ENCODE peak calls at places on chromosome 14, in five cellular contexts. One of them, this sample, is unnamed.

GRCh38 chr14:41830679-41831078 is 224.0 kb downstream of the LRFN5 start:
- DNase-seq in A549: no peak
- DNase-seq in testis: no peak
- DNase-seq in GM12878: no peak
- DNase-seq in uterus: no peak
- DNase-seq in this sample: no peak

GRCh38 chr14:86774916-86775315 is 1218.1 kb downstream of the GALC start:
- DNase-seq in A549: no peak
- DNase-seq in testis: no peak
- DNase-seq in GM12878: no peak
- DNase-seq in uterus: no peak
- DNase-seq in this sample: no peak

GRCh38 chr14:63438065-63438757 is 105.0 kb downstream of the PPP2R5E start:
- DNase-seq in A549: peak
- DNase-seq in testis: peak
- DNase-seq in GM12878: no peak
- DNase-seq in uterus: peak
- DNase-seq in this sample: peak

GRCh38 chr14:72745991-72746980 is 147.6 kb downstream of the DPF3 start:
- DNase-seq in A549: no peak
- DNase-seq in testis: no peak
- DNase-seq in GM12878: no peak
- DNase-seq in uterus: no peak
- DNase-seq in this sample: peak

GRCh38 chr14:97408937-97409860 is 612.0 kb downstream of the VRK1 start:
- DNase-seq in A549: no peak
- DNase-seq in testis: no peak
- DNase-seq in GM12878: peak
- DNase-seq in uterus: no peak
- DNase-seq in this sample: no peak

GRCh38 chr14:38721822-38722431 is 381.1 kb downstream of the SEC23A start:
- DNase-seq in A549: peak
- DNase-seq in testis: peak
- DNase-seq in GM12878: peak
- DNase-seq in uterus: peak
- DNase-seq in this sample: peak

GRCh38 chr14:64541261-64541970 is 875 bp downstream of the HSPA2 start:
- DNase-seq in A549: no peak
- DNase-seq in testis: peak
- DNase-seq in GM12878: no peak
- DNase-seq in uterus: peak
- DNase-seq in this sample: no peak

GRCh38 chr14:74671789-74672188 is 41.1 kb downstream of the AREL1 start:
- DNase-seq in A549: no peak
- DNase-seq in testis: no peak
- DNase-seq in GM12878: no peak
- DNase-seq in uterus: no peak
- DNase-seq in this sample: no peak

GRCh38 chr14:45891417-45892080 is 638.5 kb upstream of the MIS18BP1 start:
- DNase-seq in A549: no peak
- DNase-seq in testis: peak
- DNase-seq in GM12878: no peak
- DNase-seq in uterus: peak
- DNase-seq in this sample: no peak

GRCh38 chr14:22552827-22553076 is 36.3 kb downstream of the DAD1 start:
- DNase-seq in A549: no peak
- DNase-seq in testis: no peak
- DNase-seq in GM12878: no peak
- DNase-seq in uterus: no peak
- DNase-seq in this sample: no peak
- TF ChIP-seq POLR2A in A549: no peak
- TF ChIP-seq POLR2A in testis: no peak
- TF ChIP-seq POLR2A in GM12878: no peak
- TF ChIP-seq POLR2A in uterus: no peak
- TF ChIP-seq POLR2A in this sample: no peak

GRCh38 chr14:101475468-101476257 is 85.6 kb upstream of the DIO3 start:
- DNase-seq in A549: peak
- DNase-seq in testis: peak
- DNase-seq in GM12878: no peak
- DNase-seq in uterus: peak
- DNase-seq in this sample: no peak

GRCh38 chr14:101477648-101478047 is 83.6 kb upstream of the DIO3 start:
- DNase-seq in A549: no peak
- DNase-seq in testis: peak
- DNase-seq in GM12878: no peak
- DNase-seq in uterus: no peak
- DNase-seq in this sample: no peak

GRCh38 chr14:101476258-101476930 is 84.9 kb upstream of the DIO3 start:
- DNase-seq in A549: peak
- DNase-seq in testis: peak
- DNase-seq in GM12878: no peak
- DNase-seq in uterus: no peak
- DNase-seq in this sample: no peak

GRCh38 chr14:101478096-101478495 is 83.2 kb upstream of the DIO3 start:
- DNase-seq in A549: no peak
- DNase-seq in testis: peak
- DNase-seq in GM12878: no peak
- DNase-seq in uterus: peak
- DNase-seq in this sample: no peak

DNA sequence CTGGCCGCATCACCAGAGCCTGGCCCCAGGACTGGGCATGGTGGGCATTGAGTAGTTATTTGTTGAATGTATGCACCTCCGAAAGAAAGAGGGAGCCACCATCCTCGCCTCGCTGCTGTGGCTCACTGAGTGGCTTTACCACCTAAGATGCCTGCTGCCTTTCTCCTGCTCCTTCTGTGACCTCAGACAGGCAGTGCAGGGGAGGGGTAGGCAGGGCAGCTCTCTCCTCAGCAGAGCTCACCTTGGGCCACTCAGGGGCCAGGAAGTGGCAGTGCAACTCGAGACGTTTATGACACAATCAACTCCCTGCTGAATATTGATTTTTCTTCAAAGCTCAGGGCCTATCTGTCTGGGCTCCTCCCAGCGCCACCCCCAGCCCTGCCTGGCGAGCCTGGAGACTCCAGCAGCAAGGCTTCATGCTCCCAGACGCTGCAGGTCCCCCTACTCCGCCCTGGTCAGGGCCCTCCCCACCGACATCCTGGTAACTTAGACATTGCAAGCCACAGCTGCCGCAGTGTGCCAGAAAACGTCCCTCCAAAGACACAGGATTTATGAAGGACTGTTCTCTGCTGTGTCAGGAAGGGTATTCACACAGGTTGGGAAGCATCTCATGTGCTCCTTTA is 84.3 kb upstream of the DIO3 start:
- DNase-seq in A549: peak
- DNase-seq in testis: peak
- DNase-seq in GM12878: no peak
- DNase-seq in uterus: peak
- DNase-seq in this sample: peak
- TF ChIP-seq POLR2A in A549: peak
- TF ChIP-seq POLR2A in testis: no peak
- TF ChIP-seq POLR2A in GM12878: no peak
- TF ChIP-seq POLR2A in uterus: no peak
- TF ChIP-seq POLR2A in this sample: no peak

GRCh38 chr14:88392609-88393008 is 7.2 kb downstream of the SPATA7 start:
- DNase-seq in A549: no peak
- DNase-seq in testis: no peak
- DNase-seq in GM12878: no peak
- DNase-seq in uterus: no peak
- DNase-seq in this sample: no peak
- TF ChIP-seq POLR2A in A549: no peak
- TF ChIP-seq POLR2A in testis: no peak
- TF ChIP-seq POLR2A in GM12878: no peak
- TF ChIP-seq POLR2A in uterus: no peak
- TF ChIP-seq POLR2A in this sample: no peak

DNA sequence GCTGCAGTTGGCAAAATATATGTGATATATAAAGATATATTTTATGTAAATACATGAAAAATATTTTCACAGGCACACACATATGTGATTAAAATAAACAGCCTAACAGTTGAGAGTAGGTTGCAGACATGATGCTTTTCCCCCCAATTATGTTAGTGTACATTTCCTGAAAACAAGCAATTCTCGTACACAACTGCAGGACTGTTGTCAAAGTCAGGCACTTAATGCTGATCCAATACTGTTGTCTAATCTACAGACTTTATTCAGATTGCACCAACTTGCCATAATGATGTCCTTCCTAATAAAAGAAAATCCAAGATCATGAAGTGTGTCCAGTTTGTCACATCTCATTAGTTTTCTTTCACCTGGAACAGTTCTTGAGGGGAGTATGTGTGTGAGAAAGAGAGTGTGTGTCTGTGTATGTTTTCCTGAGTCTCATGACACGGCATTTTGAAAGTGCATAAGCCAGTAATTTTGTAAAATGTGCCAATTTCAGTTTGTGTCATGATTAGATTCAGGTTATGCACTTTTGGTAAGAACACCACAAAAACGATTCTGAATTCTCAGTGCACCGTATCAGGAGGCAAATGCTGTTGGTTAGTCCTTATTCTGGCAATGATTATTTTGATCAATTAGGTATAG is 16.5 kb upstream of the SEL1L start:
- DNase-seq in A549: no peak
- DNase-seq in testis: no peak
- DNase-seq in GM12878: peak
- DNase-seq in uterus: no peak
- DNase-seq in this sample: no peak
- TF ChIP-seq POLR2A in A549: no peak
- TF ChIP-seq POLR2A in testis: no peak
- TF ChIP-seq POLR2A in GM12878: no peak
- TF ChIP-seq POLR2A in uterus: no peak
- TF ChIP-seq POLR2A in this sample: no peak

GRCh38 chr14:103123128-103123633 is at the start of gene TNFAIP2:
- DNase-seq in A549: no peak
- DNase-seq in testis: no peak
- DNase-seq in GM12878: no peak
- DNase-seq in uterus: peak
- DNase-seq in this sample: no peak
- TF ChIP-seq POLR2A in A549: peak
- TF ChIP-seq POLR2A in testis: no peak
- TF ChIP-seq POLR2A in GM12878: peak
- TF ChIP-seq POLR2A in uterus: peak
- TF ChIP-seq POLR2A in this sample: peak

GRCh38 chr14:50061664-50062437 is 54.5 kb downstream of the VCPKMT start:
- DNase-seq in A549: no peak
- DNase-seq in testis: peak
- DNase-seq in GM12878: peak
- DNase-seq in uterus: no peak
- DNase-seq in this sample: peak
- TF ChIP-seq POLR2A in A549: no peak
- TF ChIP-seq POLR2A in testis: no peak
- TF ChIP-seq POLR2A in GM12878: peak
- TF ChIP-seq POLR2A in uterus: no peak
- TF ChIP-seq POLR2A in this sample: peak

GRCh38 chr14:67652189-67652588 is 22.2 kb downstream of the VTI1B start:
- DNase-seq in A549: no peak
- DNase-seq in testis: no peak
- DNase-seq in GM12878: no peak
- DNase-seq in uterus: no peak
- DNase-seq in this sample: no peak
- TF ChIP-seq POLR2A in A549: no peak
- TF ChIP-seq POLR2A in testis: no peak
- TF ChIP-seq POLR2A in GM12878: no peak
- TF ChIP-seq POLR2A in uterus: no peak
- TF ChIP-seq POLR2A in this sample: no peak

DNA sequence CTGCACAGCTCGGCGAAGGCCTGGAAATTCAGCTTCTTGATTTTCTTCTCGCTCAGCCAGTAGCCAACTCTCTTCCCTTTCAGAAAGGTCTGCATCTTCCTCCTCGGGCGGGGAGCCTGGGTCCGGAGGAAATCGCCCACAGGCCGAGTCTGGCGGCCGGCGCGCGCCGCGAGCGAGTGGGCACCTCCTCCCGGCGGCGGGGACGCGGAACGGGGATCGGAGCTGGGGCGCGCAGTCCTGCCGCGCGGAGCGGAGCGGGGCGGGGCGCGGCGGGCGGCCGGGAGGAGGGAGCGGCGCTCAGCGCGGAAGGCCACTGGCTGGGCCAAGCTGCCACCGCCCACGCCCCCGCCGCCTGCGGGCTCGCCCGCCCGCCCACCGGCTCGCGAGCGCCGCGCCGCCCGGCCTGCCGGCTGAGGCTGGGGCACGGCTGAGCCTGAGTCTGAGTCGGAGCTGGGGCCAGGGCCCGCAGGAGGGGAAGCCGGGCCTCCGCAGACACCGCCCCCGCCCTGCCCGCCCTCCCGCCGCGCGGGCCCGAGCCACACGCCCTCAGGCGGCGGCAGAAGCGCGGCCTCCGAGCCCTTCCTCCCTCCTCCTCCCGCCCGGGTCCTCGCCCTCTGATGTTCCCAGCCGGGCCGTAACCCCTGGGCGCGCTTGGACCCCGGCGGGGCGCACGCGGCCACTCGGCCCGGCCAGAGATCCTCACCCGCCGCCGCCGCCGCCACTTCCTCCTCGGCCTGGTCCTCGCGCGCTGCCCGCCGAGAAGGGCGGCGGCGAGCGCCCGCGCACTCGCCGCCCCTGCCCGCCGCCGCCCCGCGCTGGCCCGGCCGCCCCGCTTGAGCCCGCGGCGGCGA is 431 bp downstream of the ITPK1 start:
- DNase-seq in A549: peak
- DNase-seq in testis: peak
- DNase-seq in GM12878: peak
- DNase-seq in uterus: peak
- DNase-seq in this sample: peak
- TF ChIP-seq POLR2A in A549: peak
- TF ChIP-seq POLR2A in testis: no peak
- TF ChIP-seq POLR2A in GM12878: peak
- TF ChIP-seq POLR2A in uterus: peak
- TF ChIP-seq POLR2A in this sample: peak

This sample was measured in H54.